ENCODE peak calls at places on chromosomes 7 and 10, in four cellular contexts. X is fibroblast of the conjunctiva, F is Ammon's horn, O is left colon. H is an unnamed sample.

GRCh38 chr10:107616463-107617131 is 452.1 kb upstream of the SORCS1 start:
- DNase-seq in O (no peak), X (peak; percentile 58), F (no peak), H (no peak)

GRCh38 chr7:80517177-80517804 is 5.4 kb upstream of the GNAT3 start:
- DNase-seq in F (no peak), X (no peak), O (no peak), H (no peak)

GRCh38 chr7:131111081-131111576 is 216.5 kb upstream of the MKLN1 start:
- DNase-seq in O (no peak), X (peak; percentile 41), F (peak; percentile 70), H (no peak)

GRCh38 chr7:145106001-145106400 is 270.1 kb upstream of the TPK1 start:
- DNase-seq in F (no peak), O (no peak), X (peak; percentile 83), H (no peak)

GRCh38 chr7:2209146-2209960 is 23.4 kb downstream of the MAD1L1 start:
- DNase-seq in F (peak; percentile 87), O (peak; percentile 72), X (peak; percentile 63), H (peak; percentile 71)

GRCh38 chr7:23600251-23600650 is 3.1 kb downstream of the CCDC126 start:
- DNase-seq in O (no peak), F (no peak), X (no peak), H (no peak)

GRCh38 chr10:116741391-116742351 is 695 bp downstream of the HSPA12A start:
- DNase-seq in X (no peak), O (peak; percentile 20), F (peak; percentile 42), H (peak; percentile 25)

GRCh38 chr7:140049339-140050024 is 13.3 kb downstream of the PARP12 start:
- DNase-seq in F (no peak), O (peak; percentile 35), X (no peak), H (no peak)

GRCh38 chr7:127650842-127651555 is 995 bp upstream of the SND1 start:
- DNase-seq in O (peak; percentile 12), X (no peak), F (no peak), H (no peak)

GRCh38 chr7:4172883-4173282 is 509.2 kb upstream of the FOXK1 start:
- DNase-seq in F (no peak), O (no peak), X (no peak), H (no peak)